ENCODE peak calls at places on chromosome 1, in four cellular contexts. Q, S, Y and B are unnamed samples.

GRCh38 chr1:58409826-58410225 is 136.7 kb downstream of the OMA1 start:
- DNase-seq in Y (no peak), Q (no peak), S (no peak), B (peak; percentile 27)

GRCh38 chr1:187413770-187414169 is 585.0 kb downstream of the PLA2G4A start:
- DNase-seq in Y (peak; percentile 16), Q (no peak), S (no peak), B (peak; percentile 34)

GRCh38 chr1:247456914-247457638 is 828 bp downstream of the OR2B11 start:
- DNase-seq in Y (no peak), Q (no peak), S (no peak), B (no peak)

GRCh38 chr1:117685936-117686806 is 80.3 kb downstream of the TENT5C start:
- DNase-seq in Y (no peak), S (no peak), Q (no peak), B (no peak)

GRCh38 chr1:206467915-206468314 is 2.4 kb upstream of the IKBKE start:
- DNase-seq in Y (no peak), S (no peak), Q (no peak), B (peak; percentile 40)

GRCh38 chr1:117919376-117919775 is 10.0 kb downstream of the GDAP2 start:
- DNase-seq in S (no peak), Y (no peak), Q (no peak), B (no peak)

GRCh38 chr1:31783846-31784245 is 19.7 kb upstream of the ADGRB2 start:
- DNase-seq in Y (no peak), Q (peak; percentile 20), S (no peak), B (no peak)

GRCh38 chr1:168552961-168553360 is 9.2 kb upstream of the XCL2 start:
- DNase-seq in Q (no peak), Y (no peak), S (no peak), B (no peak)

GRCh38 chr1:32180186-32181060 is 948 bp downstream of the TXLNA start:
- DNase-seq in S (no peak), Q (peak; percentile 64), Y (peak; percentile 63), B (peak; percentile 59)

DNA sequence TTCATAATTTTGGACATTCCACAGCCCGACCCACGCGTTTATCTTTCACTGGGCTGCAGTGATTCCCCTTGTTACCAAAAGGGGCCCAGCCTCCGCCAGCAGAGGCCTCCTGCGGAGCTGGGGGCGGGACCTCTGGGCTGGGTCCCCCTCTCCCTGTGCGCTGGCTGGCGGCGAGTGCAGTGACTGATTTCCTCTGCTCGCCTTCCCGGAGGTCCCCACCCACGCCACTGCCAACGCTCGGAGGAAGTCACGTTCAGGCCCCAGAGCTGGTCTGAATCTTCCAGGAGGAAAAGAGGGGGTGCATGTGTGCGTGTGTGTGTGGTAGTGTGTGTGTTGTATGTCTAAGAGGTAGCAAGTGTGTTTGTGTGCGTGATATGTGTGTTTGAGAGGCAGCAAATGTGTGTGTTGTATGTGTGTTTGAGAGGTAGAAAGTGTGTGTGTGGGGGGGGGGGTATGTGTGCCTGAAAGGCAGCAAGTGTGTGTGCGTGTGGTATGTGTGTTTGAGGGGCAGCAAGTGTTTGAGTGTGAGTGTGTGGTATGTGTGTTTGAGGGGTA is 35.0 kb upstream of the JAK1 start:
- DNase-seq in Y (peak; percentile 58), Q (peak; percentile 67), S (no peak), B (peak; percentile 68)
- H3K56ac ChIP-seq in Y (peak overlapping the region; percentile 78), Q (no peak overlapping the region), S (no peak overlapping the region), B (no peak overlapping the region)

DNA sequence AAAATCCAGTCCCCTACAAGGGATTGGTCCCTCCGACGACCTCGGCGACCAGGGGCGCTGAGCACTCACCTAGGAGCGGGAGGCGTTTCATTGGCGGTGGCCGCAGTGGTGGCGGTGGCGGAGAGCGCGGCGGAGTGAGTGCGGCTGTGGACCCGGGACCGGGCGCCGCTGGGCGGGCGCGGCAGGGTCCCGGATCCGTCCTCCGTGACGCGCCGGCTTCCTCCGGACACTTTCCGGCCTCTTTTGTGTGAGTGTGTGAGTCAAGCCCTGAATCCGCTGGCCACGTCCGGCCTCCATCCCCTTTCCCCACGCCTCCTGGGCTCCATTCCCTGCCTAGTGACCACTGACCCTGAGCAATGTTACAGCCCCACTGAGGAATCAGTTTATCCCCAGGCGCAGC is at the start of gene ADGRL4:
- DNase-seq in S (peak; percentile 3), Q (peak; percentile 68), Y (peak; percentile 58), B (peak; percentile 50)
- H2BK5ac ChIP-seq in S (peak within 1 kb of the TSS; percentile 12), Q (no peak within 1 kb of the TSS), Y (no peak within 1 kb of the TSS), B (peak within 1 kb of the TSS; percentile 26)

DNA sequence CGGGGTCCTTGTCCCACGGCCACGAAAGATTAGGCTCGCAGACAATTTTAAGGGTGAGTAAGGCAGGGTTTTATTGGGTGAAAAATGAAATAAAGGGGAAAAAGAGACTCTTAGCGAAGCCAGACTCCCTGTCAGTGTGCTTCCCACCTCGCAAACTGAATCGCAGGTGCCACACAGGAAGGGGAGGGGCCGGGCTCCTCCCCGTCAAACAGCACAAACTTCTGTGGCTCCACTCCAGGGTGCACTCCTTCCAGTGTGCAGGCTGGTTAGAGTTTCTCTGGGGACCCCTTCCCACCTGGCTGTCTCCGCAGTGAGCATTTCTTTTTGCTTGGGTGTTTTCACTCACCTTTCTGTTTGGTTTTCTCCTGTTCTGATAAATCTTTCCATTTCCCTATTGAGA is 37.8 kb upstream of the GALNT2 start:
- DNase-seq in Y (no peak), Q (no peak), S (no peak), B (no peak)
- H3K56ac ChIP-seq in Y (no peak overlapping the region), Q (no peak overlapping the region), S (no peak overlapping the region), B (no peak overlapping the region)

GRCh38 chr1:181133969-181134418 is 45.5 kb downstream of the IER5 start:
- DNase-seq in Q (no peak), S (no peak), Y (no peak), B (no peak)
- H2BK5ac ChIP-seq in Q (no peak overlapping the region), S (peak overlapping the region; percentile 94), Y (no peak overlapping the region), B (peak overlapping the region; percentile 40)